ENCODE peak calls at places on chromosomes 3 and 15, in five cellular contexts. One of them, this sample, is unnamed.
A peak's percentile ranks its signal among the peaks of the same experiment; 100 is the strongest.

GRCh38 chr3:193814166-193814565 is 221.2 kb downstream of the OPA1 start:
- DNase-seq in tibial artery: no peak
- DNase-seq in body of pancreas: no peak
- DNase-seq in adrenal gland: no peak
- DNase-seq in sigmoid colon: no peak
- DNase-seq in this sample: no peak

GRCh38 chr3:188458761-188459160 is 304.8 kb downstream of the LPP start:
- DNase-seq in tibial artery: no peak
- DNase-seq in body of pancreas: no peak
- DNase-seq in adrenal gland: no peak
- DNase-seq in sigmoid colon: no peak
- DNase-seq in this sample: no peak

GRCh38 chr3:100891827-100892226 is 101.4 kb downstream of the ABI3BP start:
- DNase-seq in tibial artery: no peak
- DNase-seq in body of pancreas: no peak
- DNase-seq in adrenal gland: no peak
- DNase-seq in sigmoid colon: no peak
- DNase-seq in this sample: no peak

GRCh38 chr3:56410576-56410975 is 57.7 kb downstream of the ERC2 start:
- DNase-seq in tibial artery: no peak
- DNase-seq in body of pancreas: no peak
- DNase-seq in adrenal gland: no peak
- DNase-seq in sigmoid colon: no peak
- DNase-seq in this sample: no peak

GRCh38 chr15:73809728-73810501 is 56.8 kb upstream of the INSYN1 start:
- DNase-seq in tibial artery: no peak
- DNase-seq in body of pancreas: peak; percentile 46
- DNase-seq in adrenal gland: peak; percentile 26
- DNase-seq in sigmoid colon: no peak
- DNase-seq in this sample: no peak

GRCh38 chr3:100335137-100335833 is 728 bp downstream of the NIT2 start:
- DNase-seq in tibial artery: no peak
- DNase-seq in body of pancreas: peak; percentile 15
- DNase-seq in adrenal gland: no peak
- DNase-seq in sigmoid colon: no peak
- DNase-seq in this sample: no peak

GRCh38 chr3:99825239-99825638 is 7.6 kb downstream of the CMSS1 start:
- DNase-seq in tibial artery: no peak
- DNase-seq in body of pancreas: no peak
- DNase-seq in adrenal gland: no peak
- DNase-seq in sigmoid colon: no peak
- DNase-seq in this sample: no peak

GRCh38 chr3:66098436-66098835 is 59.7 kb upstream of the MAGI1 start:
- DNase-seq in tibial artery: no peak
- DNase-seq in body of pancreas: no peak
- DNase-seq in adrenal gland: no peak
- DNase-seq in sigmoid colon: no peak
- DNase-seq in this sample: no peak

GRCh38 chr15:70099966-70100494 is 2.3 kb upstream of the TLE3 start:
- DNase-seq in tibial artery: no peak
- DNase-seq in body of pancreas: no peak
- DNase-seq in adrenal gland: no peak
- DNase-seq in sigmoid colon: no peak
- DNase-seq in this sample: no peak

GRCh38 chr15:68578960-68579935 is at the start of gene CORO2B:
- DNase-seq in tibial artery: no peak
- DNase-seq in body of pancreas: peak; percentile 29
- DNase-seq in adrenal gland: no peak
- DNase-seq in sigmoid colon: no peak
- DNase-seq in this sample: no peak

GRCh38 chr15:25852696-25853524 is 10.2 kb downstream of the ATP10A start:
- DNase-seq in tibial artery: no peak
- DNase-seq in body of pancreas: no peak
- DNase-seq in adrenal gland: no peak
- DNase-seq in sigmoid colon: no peak
- DNase-seq in this sample: no peak

GRCh38 chr3:21705769-21706168 is 45.2 kb downstream of the ZNF385D start:
- DNase-seq in tibial artery: peak; percentile 92
- DNase-seq in body of pancreas: peak; percentile 45
- DNase-seq in adrenal gland: peak; percentile 48
- DNase-seq in sigmoid colon: no peak
- DNase-seq in this sample: no peak

GRCh38 chr3:69739204-69740102 is at the start of gene MITF:
- DNase-seq in tibial artery: peak; percentile 96
- DNase-seq in body of pancreas: peak; percentile 88
- DNase-seq in adrenal gland: peak; percentile 95
- DNase-seq in sigmoid colon: peak; percentile 96
- DNase-seq in this sample: no peak

GRCh38 chr3:34731879-34732278 is 907.4 kb upstream of the ARPP21 start:
- DNase-seq in tibial artery: no peak
- DNase-seq in body of pancreas: no peak
- DNase-seq in adrenal gland: no peak
- DNase-seq in sigmoid colon: no peak
- DNase-seq in this sample: no peak

GRCh38 chr15:63909819-63910437 is 76.2 kb upstream of the HERC1 start:
- DNase-seq in tibial artery: peak; percentile 61
- DNase-seq in body of pancreas: peak; percentile 47
- DNase-seq in adrenal gland: no peak
- DNase-seq in sigmoid colon: no peak
- DNase-seq in this sample: no peak

GRCh38 chr3:100710355-100711198 is 1.3 kb downstream of the TFG start:
- DNase-seq in tibial artery: peak; percentile 60
- DNase-seq in body of pancreas: peak; percentile 22
- DNase-seq in adrenal gland: peak; percentile 20
- DNase-seq in sigmoid colon: no peak
- DNase-seq in this sample: peak; percentile 10

GRCh38 chr15:86776120-86776519 is 696.4 kb downstream of the AGBL1 start:
- DNase-seq in tibial artery: no peak
- DNase-seq in body of pancreas: no peak
- DNase-seq in adrenal gland: no peak
- DNase-seq in sigmoid colon: no peak
- DNase-seq in this sample: no peak

GRCh38 chr15:31465083-31465955 is 138.7 kb downstream of the KLF13 start:
- DNase-seq in tibial artery: peak; percentile 53
- DNase-seq in body of pancreas: peak; percentile 71
- DNase-seq in adrenal gland: no peak
- DNase-seq in sigmoid colon: no peak
- DNase-seq in this sample: no peak

GRCh38 chr15:58957101-58957973 is 23.9 kb upstream of the SLTM start:
- DNase-seq in tibial artery: no peak
- DNase-seq in body of pancreas: peak; percentile 38
- DNase-seq in adrenal gland: peak; percentile 47
- DNase-seq in sigmoid colon: no peak
- DNase-seq in this sample: peak; percentile 47

GRCh38 chr3:185724761-185725160 is 100.1 kb downstream of the IGF2BP2 start:
- DNase-seq in tibial artery: no peak
- DNase-seq in body of pancreas: no peak
- DNase-seq in adrenal gland: no peak
- DNase-seq in sigmoid colon: no peak
- DNase-seq in this sample: no peak

GRCh38 chr3:185825639-185826481 is 1.0 kb upstream of the IGF2BP2 start:
- DNase-seq in tibial artery: no peak
- DNase-seq in body of pancreas: peak; percentile 72
- DNase-seq in adrenal gland: peak; percentile 59
- DNase-seq in sigmoid colon: peak; percentile 64
- DNase-seq in this sample: peak; percentile 38

GRCh38 chr3:62600033-62600432 is 226.7 kb upstream of the FEZF2 start:
- DNase-seq in tibial artery: no peak
- DNase-seq in body of pancreas: no peak
- DNase-seq in adrenal gland: no peak
- DNase-seq in sigmoid colon: no peak
- DNase-seq in this sample: no peak

GRCh38 chr15:70097337-70098169 is at the start of gene TLE3:
- DNase-seq in tibial artery: peak; percentile 100
- DNase-seq in body of pancreas: peak; percentile 99
- DNase-seq in adrenal gland: peak; percentile 99
- DNase-seq in sigmoid colon: peak; percentile 100
- DNase-seq in this sample: peak; percentile 98

GRCh38 chr3:52754373-52754772 is 16.4 kb downstream of the NEK4 start:
- DNase-seq in tibial artery: no peak
- DNase-seq in body of pancreas: no peak
- DNase-seq in adrenal gland: no peak
- DNase-seq in sigmoid colon: no peak
- DNase-seq in this sample: no peak

GRCh38 chr3:107987036-107987557 is 103.7 kb downstream of the CD47 start:
- DNase-seq in tibial artery: peak; percentile 90
- DNase-seq in body of pancreas: peak; percentile 70
- DNase-seq in adrenal gland: peak; percentile 80
- DNase-seq in sigmoid colon: peak; percentile 94
- DNase-seq in this sample: no peak

GRCh38 chr3:127158614-127159221 is 34.2 kb upstream of the PRR23E start:
- DNase-seq in tibial artery: peak; percentile 40
- DNase-seq in body of pancreas: no peak
- DNase-seq in adrenal gland: no peak
- DNase-seq in sigmoid colon: no peak
- DNase-seq in this sample: no peak

GRCh38 chr3:169966951-169967915 is 626 bp downstream of the SEC62 start:
- DNase-seq in tibial artery: peak; percentile 73
- DNase-seq in body of pancreas: peak; percentile 43
- DNase-seq in adrenal gland: peak; percentile 57
- DNase-seq in sigmoid colon: peak; percentile 76
- DNase-seq in this sample: peak; percentile 14

GRCh38 chr3:25611193-25611592 is 53.5 kb downstream of the TOP2B start:
- DNase-seq in tibial artery: no peak
- DNase-seq in body of pancreas: no peak
- DNase-seq in adrenal gland: no peak
- DNase-seq in sigmoid colon: no peak
- DNase-seq in this sample: no peak

GRCh38 chr15:101827257-101827656 is 15.3 kb downstream of the OR4F15 start:
- DNase-seq in tibial artery: no peak
- DNase-seq in body of pancreas: no peak
- DNase-seq in adrenal gland: no peak
- DNase-seq in sigmoid colon: no peak
- DNase-seq in this sample: no peak

DNA sequence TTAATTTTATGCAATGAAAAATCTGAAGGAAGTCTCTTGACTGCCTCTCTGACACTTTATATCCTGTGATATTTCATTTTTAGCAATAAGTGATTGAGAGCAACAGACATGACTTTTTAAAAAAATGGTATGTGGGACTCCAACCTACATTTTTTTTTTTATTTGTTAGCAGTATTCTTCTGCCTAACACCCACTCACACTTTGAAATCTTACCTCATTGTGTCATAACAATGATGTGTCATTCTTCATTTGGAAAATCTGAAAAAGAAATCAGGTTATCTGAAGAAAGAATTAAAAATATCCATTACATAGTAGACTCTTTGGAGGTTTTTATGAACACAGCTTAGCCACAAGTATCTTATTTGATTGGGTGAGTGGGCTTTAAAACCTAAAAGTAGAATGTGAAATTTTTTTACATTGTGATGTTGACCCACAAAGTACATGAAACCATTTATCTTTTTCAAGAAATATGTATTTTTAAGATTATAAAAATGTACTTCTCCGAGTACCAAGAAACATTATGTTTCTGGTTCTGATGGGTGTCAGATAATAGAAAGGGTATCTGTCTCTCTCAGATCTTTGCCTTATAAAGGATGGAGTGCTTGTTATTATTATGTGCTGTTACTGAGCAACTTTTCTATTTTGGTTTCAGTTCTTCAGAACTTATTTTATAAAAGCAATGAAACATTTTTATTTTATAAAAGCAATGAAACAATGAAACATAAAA is 541.1 kb upstream of the KCNMB2 start:
- DNase-seq in tibial artery: no peak
- DNase-seq in body of pancreas: no peak
- DNase-seq in adrenal gland: no peak
- DNase-seq in sigmoid colon: no peak
- DNase-seq in this sample: no peak
- H3K27ac ChIP-seq in tibial artery: no peak overlapping the region
- H3K27ac ChIP-seq in body of pancreas: no peak overlapping the region
- H3K27ac ChIP-seq in adrenal gland: no peak overlapping the region
- H3K27ac ChIP-seq in sigmoid colon: no peak overlapping the region
- H3K27ac ChIP-seq in this sample: no peak overlapping the region

GRCh38 chr3:125212096-125212508 is 446 bp downstream of the SLC12A8 start:
- DNase-seq in tibial artery: no peak
- DNase-seq in body of pancreas: peak; percentile 47
- DNase-seq in adrenal gland: peak; percentile 20
- DNase-seq in sigmoid colon: no peak
- DNase-seq in this sample: no peak

GRCh38 chr3:125206934-125207333 is 5.6 kb downstream of the SLC12A8 start:
- DNase-seq in tibial artery: no peak
- DNase-seq in body of pancreas: no peak
- DNase-seq in adrenal gland: no peak
- DNase-seq in sigmoid colon: no peak
- DNase-seq in this sample: no peak

GRCh38 chr3:125207507-125207906 is 5.0 kb downstream of the SLC12A8 start:
- DNase-seq in tibial artery: no peak
- DNase-seq in body of pancreas: peak; percentile 71
- DNase-seq in adrenal gland: no peak
- DNase-seq in sigmoid colon: no peak
- DNase-seq in this sample: no peak

GRCh38 chr3:125211523-125212095 is 939 bp downstream of the SLC12A8 start:
- DNase-seq in tibial artery: no peak
- DNase-seq in body of pancreas: no peak
- DNase-seq in adrenal gland: no peak
- DNase-seq in sigmoid colon: no peak
- DNase-seq in this sample: no peak

GRCh38 chr3:125207949-125208568 is 4.5 kb downstream of the SLC12A8 start:
- DNase-seq in tibial artery: no peak
- DNase-seq in body of pancreas: no peak
- DNase-seq in adrenal gland: no peak
- DNase-seq in sigmoid colon: no peak
- DNase-seq in this sample: no peak
- H3K27ac ChIP-seq in tibial artery: no peak overlapping the region
- H3K27ac ChIP-seq in body of pancreas: peak overlapping the region; percentile 32
- H3K27ac ChIP-seq in adrenal gland: no peak overlapping the region
- H3K27ac ChIP-seq in sigmoid colon: no peak overlapping the region
- H3K27ac ChIP-seq in this sample: no peak overlapping the region

DNA sequence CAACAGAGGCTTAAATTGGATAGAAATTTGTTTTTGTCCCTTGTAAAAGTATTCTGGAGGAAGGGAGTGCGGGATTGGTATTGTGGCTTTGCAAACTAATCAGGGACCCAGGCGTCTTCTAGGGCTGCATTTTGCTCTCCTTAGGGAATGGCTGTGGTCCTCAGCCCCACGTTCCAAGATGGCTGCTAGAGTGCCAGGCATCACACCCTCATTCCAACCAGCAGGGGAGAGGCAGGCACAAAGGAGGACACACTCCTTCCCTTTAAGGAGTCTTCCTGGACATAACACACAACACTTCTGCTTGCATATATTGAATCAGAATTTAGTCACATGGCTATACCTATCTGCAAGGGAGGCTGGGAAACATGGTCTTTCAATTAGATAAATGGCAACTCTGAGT is 174.5 kb upstream of the LYSMD4 start:
- DNase-seq in tibial artery: no peak
- DNase-seq in body of pancreas: no peak
- DNase-seq in adrenal gland: no peak
- DNase-seq in sigmoid colon: no peak
- DNase-seq in this sample: no peak
- H3K27ac ChIP-seq in tibial artery: no peak overlapping the region
- H3K27ac ChIP-seq in body of pancreas: no peak overlapping the region
- H3K27ac ChIP-seq in adrenal gland: no peak overlapping the region
- H3K27ac ChIP-seq in sigmoid colon: no peak overlapping the region
- H3K27ac ChIP-seq in this sample: no peak overlapping the region

DNA sequence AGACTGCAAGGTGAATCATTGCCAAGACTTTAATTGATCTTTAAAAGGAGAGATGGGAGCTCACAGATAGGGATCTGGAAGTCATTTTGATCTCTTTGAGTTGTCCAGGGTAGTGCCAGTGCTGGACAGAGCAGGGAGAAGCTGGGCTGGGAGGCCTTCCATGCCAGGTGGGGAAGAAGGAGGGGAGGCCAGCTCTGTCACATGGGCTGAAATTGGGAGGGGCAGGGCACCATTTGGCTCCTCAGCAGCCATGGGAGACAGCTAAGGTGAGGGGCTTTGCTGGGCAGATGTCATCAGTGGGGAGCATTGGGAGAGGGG is 23.4 kb downstream of the SMAD6 start:
- DNase-seq in tibial artery: no peak
- DNase-seq in body of pancreas: no peak
- DNase-seq in adrenal gland: no peak
- DNase-seq in sigmoid colon: no peak
- DNase-seq in this sample: no peak
- H3K27ac ChIP-seq in tibial artery: peak overlapping the region; percentile 58
- H3K27ac ChIP-seq in body of pancreas: no peak overlapping the region
- H3K27ac ChIP-seq in adrenal gland: no peak overlapping the region
- H3K27ac ChIP-seq in sigmoid colon: peak overlapping the region; percentile 11
- H3K27ac ChIP-seq in this sample: no peak overlapping the region

This sample was measured in CD4-positive, alpha-beta T cell.